ENCODE peak calls at places on chromosome 4, in five cellular contexts. M is left lung; D is iPS DF 6.9; K is CD4-positive, CD25-positive, alpha-beta regulatory T cell; S is upper lobe of left lung. C is an unnamed sample. For H3K9me3 and H3K4me1, the result is how much of the 10 kb centered on the place peaks cover.

GRCh38 chr4:76696109-76696508 is 201.8 kb downstream of the SOWAHB start:
- DNase-seq in D (peak), S (no peak), K (no peak), M (no peak), C (peak)

GRCh38 chr4:186829740-186830449 is 106.2 kb upstream of the FAT1 start:
- DNase-seq in S (no peak), D (no peak), M (no peak), K (no peak), C (no peak)

GRCh38 chr4:110629780-110630500 is 7.1 kb upstream of the PITX2 start:
- DNase-seq in D (no peak), M (no peak), S (no peak), K (no peak), C (no peak)

GRCh38 chr4:165580379-165580905 is 201.6 kb downstream of the CPE start:
- DNase-seq in K (no peak), M (no peak), S (no peak), D (no peak), C (no peak)

GRCh38 chr4:70925899-70926635 is 23.9 kb downstream of the MOB1B start:
- DNase-seq in M (no peak), D (no peak), K (no peak), S (no peak), C (no peak)

GRCh38 chr4:4712800-4713528 is 146.5 kb upstream of the MSX1 start:
- DNase-seq in S (no peak), D (no peak), K (no peak), M (no peak), C (peak)

GRCh38 chr4:161841759-161842158 is 322.0 kb downstream of the FSTL5 start:
- DNase-seq in S (no peak), M (no peak), K (no peak), D (no peak), C (no peak)

GRCh38 chr4:90187148-90187884 is 60.1 kb downstream of the CCSER1 start:
- DNase-seq in K (no peak), D (no peak), M (no peak), S (no peak), C (no peak)

GRCh38 chr4:118904418-118904817 is 15.8 kb downstream of the SYNPO2 start:
- DNase-seq in S (no peak), K (no peak), M (no peak), D (no peak), C (no peak)

GRCh38 chr4:7144374-7145290 is 47.7 kb upstream of the SORCS2 start:
- DNase-seq in S (no peak), M (no peak), D (no peak), K (no peak), C (no peak)

GRCh38 chr4:20645231-20645630 is 55.0 kb upstream of the PACRGL start:
- DNase-seq in D (no peak), M (no peak), K (no peak), S (no peak), C (no peak)

GRCh38 chr4:140242357-140243284 is 88.6 kb upstream of the MAML3 start:
- DNase-seq in M (no peak), K (no peak), D (no peak), S (peak), C (no peak)

GRCh38 chr4:168383510-168383909 is 65.0 kb upstream of the DDX60 start:
- DNase-seq in S (no peak), D (no peak), K (no peak), M (no peak), C (no peak)

GRCh38 chr4:74181225-74181624 is 23.3 kb downstream of the MTHFD2L start:
- DNase-seq in K (no peak), S (no peak), D (no peak), M (no peak), C (no peak)

GRCh38 chr4:59689149-59689548 is 1511.0 kb upstream of the ADGRL3 start:
- DNase-seq in K (no peak), D (no peak), S (no peak), M (no peak), C (no peak)

GRCh38 chr4:18067031-18067430 is 45.5 kb upstream of the LCORL start:
- DNase-seq in M (no peak), D (no peak), S (no peak), K (no peak), C (no peak)

GRCh38 chr4:173403051-173403450 is 4.1 kb upstream of the SCRG1 start:
- DNase-seq in D (no peak), K (no peak), M (no peak), S (no peak), C (no peak)

GRCh38 chr4:133151301-133151680 is 2.2 kb downstream of the PCDH10 start:
- DNase-seq in K (no peak), D (no peak), S (no peak), M (peak), C (no peak)

GRCh38 chr4:133149364-133149695 is 236 bp downstream of the PCDH10 start:
- DNase-seq in D (no peak), K (no peak), S (no peak), M (no peak), C (no peak)

GRCh38 chr4:133149932-133150642 is 993 bp downstream of the PCDH10 start:
- DNase-seq in S (no peak), M (no peak), K (no peak), D (no peak), C (no peak)

GRCh38 chr4:133151681-133152329 is 2.7 kb downstream of the PCDH10 start:
- DNase-seq in M (peak), K (no peak), S (no peak), D (no peak), C (no peak)

DNA sequence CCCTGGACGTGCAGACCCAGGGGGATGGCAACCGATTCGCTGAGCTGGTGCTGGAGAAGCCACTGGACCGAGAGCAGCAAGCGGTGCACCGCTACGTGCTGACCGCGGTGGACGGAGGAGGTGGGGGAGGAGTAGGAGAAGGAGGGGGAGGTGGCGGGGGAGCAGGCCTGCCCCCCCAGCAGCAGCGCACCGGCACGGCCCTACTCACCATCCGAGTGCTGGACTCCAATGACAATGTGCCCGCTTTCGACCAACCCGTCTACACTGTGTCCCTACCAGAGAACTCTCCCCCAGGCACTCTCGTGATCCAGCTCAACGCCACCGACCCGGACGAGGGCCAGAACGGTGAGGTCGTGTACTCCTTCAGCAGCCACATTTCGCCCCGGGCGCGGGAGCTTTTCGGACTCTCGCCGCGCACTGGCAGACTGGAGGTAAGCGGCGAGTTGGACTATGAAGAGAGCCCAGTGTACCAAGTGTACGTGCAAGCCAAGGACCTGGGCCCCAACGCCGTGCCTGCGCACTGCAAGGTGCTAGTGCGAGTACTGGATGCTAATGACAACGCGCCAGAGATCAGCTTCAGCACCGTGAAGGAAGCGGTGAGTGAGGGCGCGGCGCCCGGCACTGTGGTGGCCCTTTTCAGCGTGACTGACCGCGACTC is 1.7 kb downstream of the PCDH10 start:
- DNase-seq in D (no peak), K (no peak), M (peak), S (no peak), C (no peak)
- H3K9me3 ChIP-seq in D (under half), K (under half), M (under half), S (under half), C (under half)

DNA sequence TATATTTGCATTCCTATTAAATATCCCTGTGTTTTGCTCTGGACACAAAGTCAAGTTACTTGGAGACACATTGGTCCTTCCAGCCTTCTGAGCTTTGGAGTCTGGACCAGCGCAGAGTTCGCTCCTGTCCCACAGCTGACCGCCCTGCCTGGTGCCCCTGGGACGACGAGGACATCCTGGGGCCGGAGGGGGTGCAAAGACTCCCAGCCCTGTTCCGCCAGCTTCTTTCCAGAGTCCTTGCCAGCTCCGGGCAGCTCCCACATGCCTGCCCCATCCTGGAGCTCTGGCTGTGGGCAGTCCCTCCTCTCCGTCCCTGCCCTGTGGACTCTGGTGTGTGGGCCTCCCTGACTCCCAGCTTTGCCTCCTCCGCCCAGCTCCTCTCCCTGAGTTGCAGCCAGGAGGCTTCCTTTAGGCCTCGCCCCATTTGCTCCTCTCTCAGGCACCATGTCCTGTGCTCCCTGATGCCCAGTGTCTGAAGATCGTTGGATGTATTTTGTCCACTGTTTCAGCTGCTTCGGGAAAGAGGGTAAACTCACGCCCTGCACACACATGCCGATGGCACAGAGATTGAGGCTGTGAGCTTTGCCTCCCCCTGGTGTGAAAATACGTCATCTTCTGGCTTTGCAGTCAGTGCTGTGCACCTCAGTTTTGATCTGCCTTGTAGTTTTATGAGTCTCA is 4.9 kb upstream of the PCGF3 start:
- DNase-seq in D (no peak), K (no peak), S (no peak), M (no peak), C (no peak)
- H3K4me1 ChIP-seq in D (under half), K (under half), S (under half), M (under half), C (under half)

GRCh38 chr4:271492-272103 is 33.7 kb downstream of the ZNF732 start:
- DNase-seq in M (no peak), S (no peak), D (no peak), K (no peak), C (no peak)
- H3K9me3 ChIP-seq in M (half or more), S (half or more), D (under half), K (half or more), C (half or more)

GRCh38 chr4:184317234-184317918 is 99.7 kb upstream of the ENPP6 start:
- DNase-seq in K (no peak), D (no peak), M (no peak), S (peak), C (no peak)

GRCh38 chr4:184316821-184317220 is 99.1 kb upstream of the ENPP6 start:
- DNase-seq in S (no peak), M (no peak), K (no peak), D (no peak), C (no peak)

GRCh38 chr4:184320630-184321029 is 103.0 kb upstream of the ENPP6 start:
- DNase-seq in D (no peak), S (no peak), K (no peak), M (no peak), C (no peak)

GRCh38 chr4:184315675-184316359 is 98.1 kb upstream of the ENPP6 start:
- DNase-seq in M (no peak), S (no peak), K (no peak), D (no peak), C (no peak)

GRCh38 chr4:184318852-184319251 is 101.2 kb upstream of the ENPP6 start:
- DNase-seq in K (no peak), M (no peak), S (no peak), D (no peak), C (no peak)
- H3K4me1 ChIP-seq in K (under half), M (under half), S (under half), D (under half), C (under half)

C was measured in NT2/D1.